ENCODE peak calls at places on chromosomes 1 and 21, in five cellular contexts. A is pancreas, Q is stomach, T is neural progenitor cell, U is suprapubic skin. I is an unnamed sample. For H3K9me3, the result is how much of the 10 kb centered on the place peaks cover.

GRCh38 chr1:231959225-231959884 is 332.8 kb downstream of the DISC1 start:
- DNase-seq in A (no peak), Q (no peak), T (no peak), U (no peak), I (no peak)

GRCh38 chr1:244180256-244180655 is 129.2 kb downstream of the ZBTB18 start:
- DNase-seq in A (no peak), Q (no peak), T (no peak), U (no peak), I (no peak)

GRCh38 chr1:53495608-53496345 is 36.6 kb downstream of the DMRTB1 start:
- DNase-seq in A (no peak), Q (no peak), T (no peak), U (no peak), I (no peak)

GRCh38 chr1:9249534-9250335 is 15.2 kb downstream of the H6PD start:
- DNase-seq in A (peak), Q (peak), T (peak), U (no peak), I (no peak)

GRCh38 chr1:224541072-224541790 is 74.9 kb upstream of the CNIH3 start:
- DNase-seq in A (no peak), Q (no peak), T (no peak), U (no peak), I (no peak)

GRCh38 chr1:47675047-47675675 is 237.3 kb downstream of the FOXD2 start:
- DNase-seq in A (no peak), Q (no peak), T (no peak), U (peak), I (no peak)

GRCh38 chr1:64898107-64898861 is 68.1 kb downstream of the JAK1 start:
- DNase-seq in A (peak), Q (peak), T (no peak), U (peak), I (no peak)

GRCh38 chr1:70290248-70290647 is 64.3 kb downstream of the ANKRD13C start:
- DNase-seq in A (no peak), Q (no peak), T (no peak), U (no peak), I (no peak)

GRCh38 chr1:16019580-16020277 is 1.9 kb upstream of the HSPB7 start:
- DNase-seq in A (no peak), Q (no peak), T (no peak), U (no peak), I (no peak)

GRCh38 chr1:243475966-243476365 is 220.1 kb downstream of the SDCCAG8 start:
- DNase-seq in A (no peak), Q (no peak), T (peak), U (no peak), I (no peak)

GRCh38 chr1:110102081-110102480 is 10.2 kb upstream of the UBL4B start:
- DNase-seq in A (no peak), Q (no peak), T (no peak), U (no peak), I (no peak)

GRCh38 chr1:192489748-192490147 is 85.8 kb upstream of the RGS1 start:
- DNase-seq in A (no peak), Q (peak), T (no peak), U (no peak), I (no peak)

GRCh38 chr1:243378666-243379065 is 122.8 kb downstream of the SDCCAG8 start:
- DNase-seq in A (no peak), Q (no peak), T (peak), U (no peak), I (no peak)

GRCh38 chr1:162697140-162697895 is 65.1 kb downstream of the DDR2 start:
- DNase-seq in A (no peak), Q (no peak), T (no peak), U (no peak), I (no peak)

GRCh38 chr1:95254959-95255358 is 20.9 kb downstream of the RWDD3 start:
- DNase-seq in A (no peak), Q (no peak), T (no peak), U (no peak), I (no peak)

GRCh38 chr1:236888903-236889302 is 93.8 kb downstream of the MTR start:
- DNase-seq in A (no peak), Q (no peak), T (no peak), U (no peak), I (no peak)

GRCh38 chr21:31873275-31873695 is 465 bp downstream of the HUNK start:
- DNase-seq in A (peak), Q (no peak), T (peak), U (no peak), I (no peak)

GRCh38 chr1:16981269-16981849 is 939 bp upstream of the MFAP2 start:
- DNase-seq in A (no peak), Q (no peak), T (no peak), U (no peak), I (no peak)

GRCh38 chr1:157132602-157133167 is 5.5 kb downstream of the ETV3 start:
- DNase-seq in A (no peak), Q (no peak), T (no peak), U (no peak), I (no peak)

GRCh38 chr1:81999364-81999763 is 198.6 kb downstream of the ADGRL2 start:
- DNase-seq in A (no peak), Q (no peak), T (no peak), U (no peak), I (no peak)

GRCh38 chr1:168709407-168709891 is 19.6 kb downstream of the DPT start:
- DNase-seq in A (no peak), Q (no peak), T (peak), U (no peak), I (no peak)

GRCh38 chr1:111593403-111594127 is 26.0 kb upstream of the RAP1A start:
- DNase-seq in A (no peak), Q (no peak), T (no peak), U (no peak), I (no peak)

GRCh38 chr1:111241797-111242196 is 14.3 kb downstream of the CHI3L2 start:
- DNase-seq in A (no peak), Q (no peak), T (no peak), U (no peak), I (no peak)

GRCh38 chr1:226723640-226724532 is 15.2 kb downstream of the ITPKB start:
- DNase-seq in A (no peak), Q (no peak), T (peak), U (no peak), I (no peak)

GRCh38 chr1:241142493-241142892 is 214.5 kb downstream of the RGS7 start:
- DNase-seq in A (no peak), Q (no peak), T (no peak), U (no peak), I (no peak)

DNA sequence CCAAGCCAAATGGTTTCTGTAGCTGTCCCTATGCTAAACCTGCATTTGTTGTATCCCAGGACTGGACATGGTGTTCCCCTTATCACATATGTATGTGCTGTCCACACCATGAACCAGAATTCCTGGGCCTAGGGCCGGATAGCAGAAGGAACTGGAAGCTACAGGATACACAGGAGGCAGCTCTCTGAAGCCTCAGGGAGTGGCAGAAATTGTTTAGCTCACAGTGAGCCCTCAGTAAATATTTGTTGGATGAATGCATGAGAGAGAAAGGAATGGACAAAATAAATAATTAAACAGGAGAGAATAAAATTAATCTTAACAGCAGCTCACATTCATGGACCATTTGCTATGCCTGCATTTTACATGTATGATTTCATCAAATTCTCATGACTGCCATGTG is 2.1 kb downstream of the NIPAL3 start:
- DNase-seq in A (no peak), Q (no peak), T (no peak), U (no peak), I (no peak)
- H3K4me3 ChIP-seq in A (no peak), Q (no peak), T (no peak), U (peak), I (no peak)

GRCh38 chr21:46001821-46002681 is 20.5 kb downstream of the COL6A1 start:
- DNase-seq in A (peak), Q (peak), T (no peak), U (peak), I (no peak)
- H3K9me3 ChIP-seq in A (under half), Q (under half), T (under half), U (under half), I (under half)

DNA sequence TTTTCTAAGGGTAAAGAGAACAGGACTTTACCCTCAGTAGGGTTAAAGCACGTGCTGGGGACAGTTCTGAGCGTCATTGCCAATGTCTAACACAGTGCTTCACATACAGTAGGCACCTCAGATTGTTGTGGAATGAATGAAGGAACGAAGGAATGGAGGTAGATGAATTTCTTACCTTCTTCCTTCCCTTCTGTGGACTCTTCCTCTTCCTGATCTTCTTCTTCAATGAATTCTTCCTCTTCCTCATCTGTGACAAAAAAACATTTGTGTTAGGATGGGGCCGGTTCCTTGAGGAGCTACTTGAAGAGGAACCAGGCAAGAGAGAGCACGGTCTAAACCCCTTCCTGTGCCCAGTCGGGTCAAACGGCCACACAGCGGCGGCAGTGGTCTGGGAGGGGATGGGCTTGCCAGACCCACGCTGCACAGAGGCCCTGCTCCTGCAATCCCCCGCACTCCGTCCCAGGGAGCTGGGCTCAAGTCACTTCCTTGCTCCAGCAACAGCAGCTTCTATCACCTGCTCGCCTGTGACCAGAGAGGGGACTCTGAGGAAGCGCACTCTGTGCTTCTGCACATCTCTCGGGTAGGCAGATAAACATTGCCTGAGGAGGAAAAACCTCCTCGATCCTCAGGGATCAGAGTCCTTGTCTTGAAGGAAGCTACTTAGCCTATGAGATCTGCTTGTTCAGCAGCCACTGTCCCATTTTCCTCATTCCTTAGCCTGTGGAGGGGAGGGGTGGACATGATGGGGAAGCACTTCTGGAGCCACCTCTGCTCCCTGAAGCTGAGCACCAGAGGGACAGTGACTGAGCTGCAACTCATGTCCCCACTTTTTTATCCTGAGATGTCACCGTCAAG is 8.0 kb upstream of the SLC30A2 start:
- DNase-seq in A (peak), Q (no peak), T (peak), U (no peak), I (no peak)
- H3K27ac ChIP-seq in A (no peak), Q (no peak), T (no peak), U (no peak), I (no peak)

GRCh38 chr1:167328306-167328705 is 107.6 kb downstream of the POU2F1 start:
- DNase-seq in A (no peak), Q (no peak), T (peak), U (no peak), I (no peak)
- H3K4me3 ChIP-seq in A (no peak), Q (no peak), T (peak), U (no peak), I (no peak)

DNA sequence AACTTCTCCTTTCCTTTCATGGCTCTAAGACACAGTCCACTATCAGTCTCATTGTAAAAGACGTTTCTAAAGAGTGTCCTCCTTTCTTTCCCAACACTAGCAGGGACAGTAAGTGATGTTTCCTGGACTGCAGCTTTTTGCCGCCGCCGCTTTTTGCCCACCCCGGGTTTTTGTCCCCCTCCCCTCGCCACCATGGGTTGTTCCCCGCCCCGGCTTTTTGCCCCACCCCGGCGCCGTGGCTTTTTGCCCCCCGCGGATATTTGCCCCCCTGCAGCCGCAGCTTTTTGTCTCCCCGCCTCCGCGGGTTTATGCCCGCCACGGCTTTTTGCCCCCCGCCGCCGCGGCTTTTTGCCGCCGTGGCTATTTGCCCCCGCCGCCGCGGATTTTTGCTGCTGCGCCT is 95.2 kb downstream of the TPTE start:
- DNase-seq in A (no peak), Q (no peak), T (no peak), U (no peak), I (no peak)
- H3K9me3 ChIP-seq in A (under half), Q (half or more), T (half or more), U (under half), I (under half)

DNA sequence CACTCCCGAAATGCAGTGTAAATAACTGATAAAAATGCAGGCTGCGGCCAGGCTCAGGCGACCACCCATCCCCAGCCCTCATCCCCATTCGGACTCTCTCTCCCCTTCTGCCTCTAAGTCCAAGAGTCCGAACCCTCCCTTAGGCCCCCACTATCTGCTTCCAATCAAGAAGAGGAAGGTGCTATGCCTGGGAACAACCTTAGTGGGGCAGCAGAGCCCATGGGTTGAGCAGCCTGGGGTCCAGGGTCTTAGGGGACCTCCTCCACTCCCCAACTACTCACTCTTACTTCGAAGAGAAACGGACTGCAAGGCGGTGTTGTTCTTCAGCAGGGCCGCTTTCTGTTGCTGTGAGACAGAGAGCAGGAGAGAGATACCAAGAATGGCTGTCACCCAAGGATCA is 12.2 kb downstream of the ARHGEF2 start:
- DNase-seq in A (no peak), Q (no peak), T (peak), U (no peak), I (no peak)
- H3K27ac ChIP-seq in A (no peak), Q (peak), T (no peak), U (peak), I (peak)

GRCh38 chr1:150696151-150696550 is 803 bp downstream of the GOLPH3L start:
- DNase-seq in A (no peak), Q (no peak), T (no peak), U (no peak), I (no peak)
- H3K4me3 ChIP-seq in A (peak), Q (peak), T (peak), U (peak), I (peak)

GRCh38 chr21:40020651-40021050 is 153.4 kb downstream of the PCP4 start:
- DNase-seq in A (no peak), Q (no peak), T (no peak), U (peak), I (no peak)
- H3K9me3 ChIP-seq in A (under half), Q (under half), T (under half), U (under half), I (under half)

DNA sequence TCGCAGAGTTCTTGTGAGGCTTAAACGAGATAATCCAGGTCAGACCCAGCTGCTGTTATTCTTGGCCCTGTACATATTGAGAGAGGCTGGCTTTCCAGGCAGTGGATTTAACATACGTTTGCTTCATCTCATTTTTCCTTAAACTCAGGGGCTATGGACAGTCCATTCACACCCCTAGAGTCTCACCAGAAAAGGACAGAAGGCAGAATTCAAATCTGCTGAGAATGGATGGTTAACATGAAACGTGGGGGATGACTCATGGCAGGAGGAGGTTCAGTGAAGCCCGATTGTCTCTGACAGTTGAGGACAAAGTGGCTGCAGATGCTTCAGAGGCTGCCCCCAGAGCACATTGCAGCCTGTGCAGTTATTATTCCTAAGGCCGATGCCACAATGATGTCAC is 39.4 kb downstream of the TGFB2 start:
- DNase-seq in A (no peak), Q (no peak), T (no peak), U (no peak), I (no peak)
- H3K27ac ChIP-seq in A (no peak), Q (no peak), T (no peak), U (no peak), I (no peak)